ENCODE peak calls at places on chromosome 16, in five cellular contexts. One of them, this sample, is unnamed.

GRCh38 chr16:11572301-11572995 is 14.3 kb downstream of the LITAF start:
- DNase-seq in kidney epithelial cell: no peak
- DNase-seq in ovary: no peak
- DNase-seq in RWPE1: no peak
- DNase-seq in hepatocyte: no peak
- DNase-seq in this sample: no peak

GRCh38 chr16:6274366-6274765 is 1058.3 kb upstream of the RBFOX1 start:
- DNase-seq in kidney epithelial cell: no peak
- DNase-seq in ovary: no peak
- DNase-seq in RWPE1: no peak
- DNase-seq in hepatocyte: no peak
- DNase-seq in this sample: no peak

GRCh38 chr16:79645701-79646100 is 45.2 kb upstream of the MAF start:
- DNase-seq in kidney epithelial cell: no peak
- DNase-seq in ovary: no peak
- DNase-seq in RWPE1: no peak
- DNase-seq in hepatocyte: no peak
- DNase-seq in this sample: no peak

GRCh38 chr16:85457366-85457765 is 155.8 kb upstream of the GSE1 start:
- DNase-seq in kidney epithelial cell: no peak
- DNase-seq in ovary: no peak
- DNase-seq in RWPE1: peak; percentile 56
- DNase-seq in hepatocyte: no peak
- DNase-seq in this sample: peak; percentile 16

GRCh38 chr16:67198238-67198734 is 645 bp upstream of the ELMO3 start:
- DNase-seq in kidney epithelial cell: no peak
- DNase-seq in ovary: peak; percentile 66
- DNase-seq in RWPE1: peak; percentile 81
- DNase-seq in hepatocyte: no peak
- DNase-seq in this sample: peak; percentile 84

GRCh38 chr16:709651-710499 is 4.3 kb upstream of the FBXL16 start:
- DNase-seq in kidney epithelial cell: no peak
- DNase-seq in ovary: no peak
- DNase-seq in RWPE1: peak; percentile 70
- DNase-seq in hepatocyte: peak; percentile 71
- DNase-seq in this sample: no peak

GRCh38 chr16:4093495-4094137 is 22.6 kb downstream of the ADCY9 start:
- DNase-seq in kidney epithelial cell: no peak
- DNase-seq in ovary: no peak
- DNase-seq in RWPE1: no peak
- DNase-seq in hepatocyte: no peak
- DNase-seq in this sample: no peak

GRCh38 chr16:55120408-55120807 is 189.7 kb downstream of the IRX5 start:
- DNase-seq in kidney epithelial cell: no peak
- DNase-seq in ovary: no peak
- DNase-seq in RWPE1: no peak
- DNase-seq in hepatocyte: peak; percentile 26
- DNase-seq in this sample: peak; percentile 15

GRCh38 chr16:66552288-66553143 is at the start of gene CKLF:
- DNase-seq in kidney epithelial cell: peak; percentile 35
- DNase-seq in ovary: peak; percentile 95
- DNase-seq in RWPE1: peak; percentile 96
- DNase-seq in hepatocyte: peak; percentile 94
- DNase-seq in this sample: peak; percentile 88

GRCh38 chr16:3776316-3776715 is 59.0 kb upstream of the TRAP1 start:
- DNase-seq in kidney epithelial cell: no peak
- DNase-seq in ovary: peak; percentile 55
- DNase-seq in RWPE1: no peak
- DNase-seq in hepatocyte: no peak
- DNase-seq in this sample: no peak

GRCh38 chr16:1825864-1826690 is 548 bp downstream of the HAGH start:
- DNase-seq in kidney epithelial cell: no peak
- DNase-seq in ovary: no peak
- DNase-seq in RWPE1: no peak
- DNase-seq in hepatocyte: peak; percentile 90
- DNase-seq in this sample: peak; percentile 40

GRCh38 chr16:79037429-79038373 is 562.8 kb downstream of the MAF start:
- DNase-seq in kidney epithelial cell: no peak
- DNase-seq in ovary: no peak
- DNase-seq in RWPE1: no peak
- DNase-seq in hepatocyte: no peak
- DNase-seq in this sample: no peak

GRCh38 chr16:81544261-81544660 is 99.7 kb downstream of the CMIP start:
- DNase-seq in kidney epithelial cell: no peak
- DNase-seq in ovary: no peak
- DNase-seq in RWPE1: no peak
- DNase-seq in hepatocyte: no peak
- DNase-seq in this sample: no peak

GRCh38 chr16:13550254-13550653 is 369.7 kb upstream of the ERCC4 start:
- DNase-seq in kidney epithelial cell: no peak
- DNase-seq in ovary: no peak
- DNase-seq in RWPE1: no peak
- DNase-seq in hepatocyte: no peak
- DNase-seq in this sample: no peak

GRCh38 chr16:68642436-68643064 is 2.6 kb upstream of the CDH3 start:
- DNase-seq in kidney epithelial cell: no peak
- DNase-seq in ovary: peak; percentile 81
- DNase-seq in RWPE1: no peak
- DNase-seq in hepatocyte: peak; percentile 72
- DNase-seq in this sample: no peak

GRCh38 chr16:85002643-85003042 is 8.7 kb downstream of the ZDHHC7 start:
- DNase-seq in kidney epithelial cell: no peak
- DNase-seq in ovary: no peak
- DNase-seq in RWPE1: no peak
- DNase-seq in hepatocyte: no peak
- DNase-seq in this sample: no peak

GRCh38 chr16:3983081-3983520 is 102.6 kb upstream of the CREBBP start:
- DNase-seq in kidney epithelial cell: no peak
- DNase-seq in ovary: peak; percentile 77
- DNase-seq in RWPE1: peak; percentile 80
- DNase-seq in hepatocyte: peak; percentile 91
- DNase-seq in this sample: peak; percentile 77

GRCh38 chr16:87324411-87325275 is 7.5 kb upstream of the C16orf95 start:
- DNase-seq in kidney epithelial cell: no peak
- DNase-seq in ovary: peak; percentile 59
- DNase-seq in RWPE1: peak; percentile 54
- DNase-seq in hepatocyte: peak; percentile 57
- DNase-seq in this sample: peak; percentile 22

GRCh38 chr16:66416981-66417700 is 10.0 kb upstream of the BEAN1 start:
- DNase-seq in kidney epithelial cell: no peak
- DNase-seq in ovary: no peak
- DNase-seq in RWPE1: no peak
- DNase-seq in hepatocyte: no peak
- DNase-seq in this sample: no peak

GRCh38 chr16:74637742-74638453 is 28.8 kb downstream of the RFWD3 start:
- DNase-seq in kidney epithelial cell: no peak
- DNase-seq in ovary: no peak
- DNase-seq in RWPE1: no peak
- DNase-seq in hepatocyte: no peak
- DNase-seq in this sample: no peak

GRCh38 chr16:9647981-9648701 is 534.1 kb downstream of the GRIN2A start:
- DNase-seq in kidney epithelial cell: no peak
- DNase-seq in ovary: no peak
- DNase-seq in RWPE1: peak; percentile 30
- DNase-seq in hepatocyte: peak; percentile 69
- DNase-seq in this sample: peak; percentile 14

GRCh38 chr16:21685034-21685455 is 21.3 kb downstream of the OTOA start:
- DNase-seq in kidney epithelial cell: no peak
- DNase-seq in ovary: no peak
- DNase-seq in RWPE1: no peak
- DNase-seq in hepatocyte: peak; percentile 13
- DNase-seq in this sample: no peak
- TF ChIP-seq CTCF in kidney epithelial cell: no peak
- TF ChIP-seq CTCF in ovary: no peak
- TF ChIP-seq CTCF in RWPE1: no peak
- TF ChIP-seq CTCF in hepatocyte: no peak
- TF ChIP-seq CTCF in this sample: no peak

DNA sequence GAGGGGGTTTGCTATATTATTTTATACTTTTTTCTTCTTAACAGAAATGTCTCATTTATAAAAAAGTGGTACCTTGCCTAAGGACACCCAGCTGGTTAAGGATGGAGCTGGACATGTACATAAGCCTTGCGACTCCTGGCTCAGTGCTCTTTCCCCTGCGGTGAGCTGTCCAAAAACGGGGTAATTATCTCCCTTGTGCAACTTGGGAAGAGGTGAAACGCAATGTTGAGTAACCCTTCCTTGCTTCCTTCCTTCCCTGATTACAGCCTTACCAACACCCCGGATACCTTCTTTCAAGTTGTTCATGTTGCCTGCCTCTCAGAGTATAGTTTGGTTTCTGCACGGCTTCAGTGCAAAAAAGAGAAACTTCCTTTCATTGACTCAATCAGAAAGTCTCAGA is 94.1 kb upstream of the XYLT1 start:
- DNase-seq in kidney epithelial cell: no peak
- DNase-seq in ovary: no peak
- DNase-seq in RWPE1: no peak
- DNase-seq in hepatocyte: no peak
- DNase-seq in this sample: peak; percentile 54
- TF ChIP-seq CTCF in kidney epithelial cell: no peak
- TF ChIP-seq CTCF in ovary: no peak
- TF ChIP-seq CTCF in RWPE1: no peak
- TF ChIP-seq CTCF in hepatocyte: no peak
- TF ChIP-seq CTCF in this sample: no peak

DNA sequence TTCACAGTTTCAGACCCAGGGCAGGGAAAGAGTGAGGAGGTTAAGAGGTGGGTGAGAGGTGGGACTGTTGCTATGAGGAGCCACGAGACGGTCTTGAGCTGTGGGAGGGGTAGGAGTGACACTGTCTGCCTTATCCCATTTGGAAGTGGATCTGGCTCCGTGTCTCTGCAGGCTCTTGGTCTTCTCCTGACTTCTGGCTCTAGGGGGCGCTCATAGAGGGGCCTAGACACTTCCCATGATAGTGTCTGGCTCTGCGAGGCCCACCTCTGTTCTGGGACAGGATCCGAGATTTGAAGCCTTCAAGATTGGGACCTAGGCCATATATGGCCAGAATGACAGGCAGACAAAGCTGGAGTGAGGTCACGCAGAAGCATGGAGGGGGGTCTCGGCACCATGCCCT is 204.5 kb downstream of the GSG1L start:
- DNase-seq in kidney epithelial cell: no peak
- DNase-seq in ovary: no peak
- DNase-seq in RWPE1: no peak
- DNase-seq in hepatocyte: no peak
- DNase-seq in this sample: no peak
- TF ChIP-seq CTCF in kidney epithelial cell: no peak
- TF ChIP-seq CTCF in ovary: no peak
- TF ChIP-seq CTCF in RWPE1: no peak
- TF ChIP-seq CTCF in hepatocyte: no peak
- TF ChIP-seq CTCF in this sample: no peak

GRCh38 chr16:31074814-31075183 is 577 bp downstream of the ZNF646 start:
- DNase-seq in kidney epithelial cell: no peak
- DNase-seq in ovary: no peak
- DNase-seq in RWPE1: no peak
- DNase-seq in hepatocyte: no peak
- DNase-seq in this sample: no peak
- TF ChIP-seq CTCF in kidney epithelial cell: no peak
- TF ChIP-seq CTCF in ovary: no peak
- TF ChIP-seq CTCF in RWPE1: no peak
- TF ChIP-seq CTCF in hepatocyte: peak; percentile 2
- TF ChIP-seq CTCF in this sample: no peak

DNA sequence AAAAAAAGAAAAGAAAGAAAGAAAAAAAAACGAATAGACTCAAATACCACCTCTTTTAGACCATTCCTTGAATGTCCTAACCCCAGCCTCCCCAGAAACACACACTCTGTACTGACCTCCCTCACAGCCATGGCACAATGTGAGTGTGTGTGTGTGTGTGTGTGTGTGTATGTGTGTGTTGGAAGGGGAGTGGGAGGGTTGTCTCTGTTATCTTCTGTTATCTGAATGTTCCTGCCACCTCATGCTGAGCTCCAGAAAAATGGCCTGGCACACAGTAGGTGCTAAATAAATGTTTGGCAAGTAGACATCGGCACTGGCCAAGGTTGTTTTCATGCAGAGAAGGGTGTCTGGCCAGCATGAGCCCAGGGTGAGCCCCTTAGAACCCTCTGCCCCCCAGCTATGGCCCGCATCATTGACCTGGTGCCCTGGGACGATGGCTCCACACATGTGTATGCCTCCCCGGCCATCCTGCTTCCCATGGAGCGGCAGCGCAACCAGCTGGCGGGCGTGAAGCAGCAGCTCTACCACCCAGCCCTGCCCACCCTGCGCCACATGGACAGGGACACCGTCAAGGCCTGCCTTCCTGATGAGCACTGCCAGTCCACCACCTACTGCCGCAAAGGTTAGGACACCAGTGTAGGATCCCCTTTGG is 6.6 kb upstream of the CNGB1 start:
- DNase-seq in kidney epithelial cell: no peak
- DNase-seq in ovary: no peak
- DNase-seq in RWPE1: no peak
- DNase-seq in hepatocyte: no peak
- DNase-seq in this sample: no peak
- TF ChIP-seq CTCF in kidney epithelial cell: no peak
- TF ChIP-seq CTCF in ovary: no peak
- TF ChIP-seq CTCF in RWPE1: no peak
- TF ChIP-seq CTCF in hepatocyte: no peak
- TF ChIP-seq CTCF in this sample: no peak

DNA sequence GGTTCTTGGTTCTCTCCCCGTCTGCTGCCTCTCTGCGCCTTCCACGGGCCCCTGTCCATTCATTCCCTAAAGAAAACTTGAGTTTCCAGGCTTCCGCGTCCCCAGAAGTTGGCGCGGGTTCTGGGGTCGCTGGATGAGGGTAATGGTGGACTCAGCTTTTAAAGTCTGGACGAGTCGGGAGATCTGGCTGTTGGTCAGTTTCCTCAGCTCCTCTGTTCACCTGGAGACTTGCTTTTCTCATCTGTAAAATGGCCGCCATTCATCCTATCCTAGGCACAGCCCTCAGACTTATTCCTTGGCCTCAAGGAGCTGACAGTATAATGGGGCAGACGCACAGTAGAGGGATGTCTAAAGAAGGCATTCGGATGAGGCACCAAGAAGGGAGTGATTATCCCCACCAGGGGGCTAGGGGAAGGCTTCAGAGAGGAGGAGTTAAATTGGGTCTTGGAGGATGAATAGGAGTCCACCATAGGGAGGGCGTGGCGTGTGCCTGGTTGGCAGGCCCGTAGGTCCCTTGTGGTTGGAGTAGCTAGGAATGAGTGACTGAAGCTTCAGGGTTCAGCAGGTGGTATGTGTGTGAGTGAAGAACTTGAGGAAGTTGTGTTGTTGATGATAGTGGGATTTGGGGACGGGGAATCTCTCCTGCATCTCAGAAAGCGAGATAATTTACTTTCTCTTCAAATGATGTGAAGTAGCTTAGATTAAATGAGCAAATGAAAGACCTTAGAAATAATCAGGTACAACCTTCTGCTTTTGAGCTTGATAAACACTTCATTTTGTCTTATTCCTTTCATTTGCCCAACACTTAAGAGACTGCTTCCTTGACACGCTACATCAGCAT is 655 bp downstream of the VPS35L start:
- DNase-seq in kidney epithelial cell: no peak
- DNase-seq in ovary: no peak
- DNase-seq in RWPE1: no peak
- DNase-seq in hepatocyte: peak; percentile 72
- DNase-seq in this sample: peak; percentile 46
- TF ChIP-seq CTCF in kidney epithelial cell: no peak
- TF ChIP-seq CTCF in ovary: no peak
- TF ChIP-seq CTCF in RWPE1: no peak
- TF ChIP-seq CTCF in hepatocyte: no peak
- TF ChIP-seq CTCF in this sample: no peak

This sample was measured in MCF 10A.